ENCODE peak calls at places on chromosome 11, in six cellular contexts. M is SJSA1, Q is spleen, P is upper lobe of right lung, H is ovary, D is MM.1S. S is an unnamed sample.

GRCh38 chr11:62577046-62577708 is 3.5 kb upstream of the EEF1G start:
- DNase-seq in M (no peak), Q (peak; percentile 78), P (no peak), H (no peak), D (no peak), S (no peak)

GRCh38 chr11:28690746-28691145 is 582.6 kb downstream of the METTL15 start:
- DNase-seq in M (no peak), Q (no peak), P (no peak), H (no peak), D (no peak), S (no peak)

GRCh38 chr11:26510201-26510600 is 61.9 kb downstream of the MUC15 start:
- DNase-seq in M (no peak), Q (no peak), P (no peak), H (no peak), D (no peak), S (no peak)

GRCh38 chr11:126407101-126407521 is 51.6 kb downstream of the ST3GAL4 start:
- DNase-seq in M (no peak), Q (no peak), P (no peak), H (no peak), D (no peak), S (no peak)

GRCh38 chr11:96318399-96318798 is 24.6 kb downstream of the MAML2 start:
- DNase-seq in M (no peak), Q (no peak), P (no peak), H (no peak), D (no peak), S (no peak)

GRCh38 chr11:63909621-63910506 is 7.1 kb downstream of the RCOR2 start:
- DNase-seq in M (no peak), Q (no peak), P (no peak), H (no peak), D (no peak), S (peak; percentile 93)

GRCh38 chr11:26276798-26277424 is 55.0 kb upstream of the ANO3 start:
- DNase-seq in M (peak; percentile 41), Q (no peak), P (no peak), H (peak; percentile 35), D (peak; percentile 81), S (peak; percentile 32)

GRCh38 chr11:30984827-30985226 is 384.7 kb downstream of the DCDC1 start:
- DNase-seq in M (no peak), Q (no peak), P (no peak), H (no peak), D (no peak), S (no peak)

GRCh38 chr11:99548264-99548663 is 527.5 kb downstream of the CNTN5 start:
- DNase-seq in M (no peak), Q (no peak), P (no peak), H (no peak), D (no peak), S (no peak)

GRCh38 chr11:113697798-113698407 is 8.2 kb downstream of the TMPRSS5 start:
- DNase-seq in M (no peak), Q (no peak), P (no peak), H (no peak), D (no peak), S (no peak)

GRCh38 chr11:2215561-2216399 is 44.2 kb upstream of the TH start:
- DNase-seq in M (peak; percentile 53), Q (peak; percentile 63), P (peak; percentile 51), H (peak; percentile 25), D (no peak), S (peak; percentile 66)

GRCh38 chr11:2217211-2218081 is 45.8 kb upstream of the TH start:
- DNase-seq in M (peak; percentile 47), Q (peak; percentile 73), P (peak; percentile 63), H (peak; percentile 25), D (no peak), S (peak; percentile 48)

GRCh38 chr11:2218234-2218633 is 46.6 kb upstream of the TH start:
- DNase-seq in M (no peak), Q (no peak), P (no peak), H (no peak), D (no peak), S (no peak)

GRCh38 chr11:2215230-2215560 is 43.6 kb upstream of the TH start:
- DNase-seq in M (no peak), Q (no peak), P (peak; percentile 46), H (no peak), D (no peak), S (no peak)

GRCh38 chr11:2216400-2217064 is 44.9 kb upstream of the TH start:
- DNase-seq in M (peak; percentile 47), Q (no peak), P (no peak), H (peak; percentile 15), D (no peak), S (no peak)
- H3K36me3 ChIP-seq in M (no peaks in the 10 kb centered on the region), Q (no peaks in the 10 kb centered on the region), P (no peaks in the 10 kb centered on the region), H (no peaks in the 10 kb centered on the region), D (no peaks in the 10 kb centered on the region), S (no peaks in the 10 kb centered on the region)

DNA sequence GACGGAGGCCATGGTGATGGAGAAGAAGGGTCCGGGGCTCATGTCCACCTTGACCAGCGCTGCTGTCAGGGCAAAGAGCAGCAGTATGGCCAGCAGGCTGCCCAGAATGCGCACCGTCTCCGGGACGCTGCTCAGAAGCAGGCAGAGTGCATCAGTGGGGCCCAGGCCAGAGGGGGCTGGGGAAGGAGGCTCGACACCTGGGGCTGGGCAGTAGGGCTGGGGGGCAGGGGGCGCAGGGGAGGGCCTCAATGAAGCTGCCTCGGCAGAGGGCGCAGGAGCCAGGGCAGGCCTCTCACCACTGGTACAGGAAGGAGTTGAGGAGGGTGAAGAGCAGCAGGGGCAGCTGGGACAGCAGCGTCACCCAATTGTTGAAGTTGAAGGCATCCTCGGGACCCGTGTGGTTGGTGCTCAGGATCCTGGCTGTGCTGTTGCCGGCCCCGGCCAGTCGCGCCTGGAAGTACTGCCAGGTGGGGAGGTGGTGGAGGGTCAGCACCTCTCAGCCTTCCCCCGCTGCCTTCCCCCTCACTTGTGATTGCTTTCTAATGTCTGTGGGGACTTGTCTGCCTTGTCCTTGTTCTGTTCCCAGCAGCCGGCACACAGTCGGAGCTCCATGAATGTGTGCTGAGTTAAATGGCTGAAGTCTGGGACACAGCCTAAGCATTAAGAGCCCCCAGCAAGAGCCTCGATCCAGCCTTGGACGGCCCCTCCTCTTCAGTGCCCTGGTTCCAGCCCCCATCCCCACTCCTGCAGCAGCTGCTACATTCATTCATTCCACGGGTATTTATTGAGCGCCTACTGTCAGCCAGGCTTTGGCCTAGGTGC is 2.3 kb downstream of the SLC29A2 start:
- DNase-seq in M (no peak), Q (peak; percentile 66), P (no peak), H (peak; percentile 30), D (no peak), S (peak; percentile 41)
- H3K4me3 ChIP-seq in M (no peak overlapping the region), Q (no peak overlapping the region), P (no peak overlapping the region), H (no peak overlapping the region), D (no peak overlapping the region), S (peak overlapping the region; percentile 42)

DNA sequence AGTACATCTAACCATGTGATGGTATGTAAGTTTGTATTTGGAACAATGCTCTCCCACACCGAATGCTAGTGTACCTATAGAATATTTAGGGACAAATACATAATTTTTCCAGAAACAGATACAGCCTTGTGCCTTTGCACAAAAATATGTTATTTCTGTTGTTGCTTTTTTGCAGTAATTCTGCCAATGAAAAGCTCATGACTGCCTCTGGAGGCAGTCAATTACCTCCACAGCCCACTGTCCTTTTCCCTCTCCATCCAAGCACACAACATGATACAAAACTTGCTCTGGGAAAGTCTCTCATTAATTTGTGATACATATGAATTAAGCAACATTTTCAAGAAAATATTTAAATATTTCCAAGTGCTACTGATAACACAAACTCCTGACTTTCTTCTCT is 3.6 kb downstream of the OR51I2 start:
- DNase-seq in M (no peak), Q (no peak), P (no peak), H (no peak), D (no peak), S (no peak)
- H3K27me3 ChIP-seq in M (peaks cover 11% of the 10 kb centered on the region), Q (no peaks in the 10 kb centered on the region), P (no peaks in the 10 kb centered on the region), H (no peaks in the 10 kb centered on the region), D (no peaks in the 10 kb centered on the region), S (no peaks in the 10 kb centered on the region)

DNA sequence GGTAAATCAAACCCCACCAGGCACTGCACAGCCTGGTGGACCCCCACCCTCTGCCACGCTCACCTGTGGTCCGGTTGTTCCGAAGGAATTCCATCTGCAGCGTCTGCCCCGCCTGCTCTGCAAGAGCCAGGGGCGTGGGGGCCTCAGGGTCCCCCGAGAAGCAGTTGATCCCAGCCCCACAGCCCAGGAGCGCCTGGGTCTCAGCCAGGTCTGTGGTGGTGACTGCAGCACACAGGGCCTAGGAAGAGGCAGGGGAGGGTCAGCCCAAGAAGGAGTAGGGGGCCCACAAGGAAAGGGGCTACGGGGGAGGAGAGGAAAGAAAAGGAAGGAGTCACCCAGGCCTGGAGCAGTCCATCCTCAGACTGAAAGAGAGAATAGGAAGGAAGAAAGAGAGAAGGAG is 28.6 kb upstream of the PDE2A start:
- DNase-seq in M (no peak), Q (no peak), P (peak; percentile 46), H (peak; percentile 64), D (no peak), S (no peak)
- H3K36me3 ChIP-seq in M (no peaks in the 10 kb centered on the region), Q (peaks cover under 1% of the 10 kb centered on the region), P (peaks cover 96% of the 10 kb centered on the region), H (no peaks in the 10 kb centered on the region), D (no peaks in the 10 kb centered on the region), S (peaks cover 8% of the 10 kb centered on the region)

DNA sequence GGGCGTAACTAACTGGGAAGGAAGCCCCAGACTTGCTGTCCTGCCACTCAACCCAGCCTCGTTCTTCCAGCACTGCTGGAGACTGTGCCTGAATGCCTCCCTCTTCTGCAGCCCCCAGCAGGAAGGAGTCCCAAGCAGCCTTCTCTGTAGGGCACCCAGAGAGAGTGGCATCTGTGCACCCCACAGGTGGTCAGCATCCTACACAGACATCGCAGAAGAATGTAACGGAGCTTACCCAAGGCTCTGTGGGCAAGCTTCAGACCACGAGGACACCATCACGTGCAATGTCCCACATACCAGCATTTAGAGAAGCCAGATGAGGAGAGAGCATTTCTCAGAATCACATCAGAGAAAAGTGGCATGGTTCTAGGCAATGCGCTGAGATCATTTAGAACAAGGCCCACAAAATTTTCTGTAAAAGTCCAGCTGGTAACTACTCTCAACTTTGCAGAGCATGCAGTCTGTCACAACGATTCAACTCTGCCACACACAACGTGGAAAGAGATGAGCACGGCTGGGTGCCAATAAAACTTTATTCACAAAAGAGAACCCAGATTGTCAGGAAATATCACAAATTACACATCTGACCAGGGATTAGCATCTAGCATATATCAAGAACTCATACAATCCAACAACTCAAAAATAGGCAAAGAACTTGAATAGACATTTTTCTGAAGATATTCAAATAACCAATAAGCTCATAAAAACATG is 33.4 kb downstream of the SHANK2 start:
- DNase-seq in M (no peak), Q (peak; percentile 33), P (no peak), H (no peak), D (no peak), S (peak; percentile 18)
- H3K4me3 ChIP-seq in M (no peak overlapping the region), Q (no peak overlapping the region), P (no peak overlapping the region), H (no peak overlapping the region), D (no peak overlapping the region), S (no peak overlapping the region)

GRCh38 chr11:117792241-117792640 is 4.8 kb downstream of the DSCAML1 start:
- DNase-seq in M (no peak), Q (no peak), P (peak; percentile 74), H (no peak), D (no peak), S (no peak)
- H3K27me3 ChIP-seq in M (peaks cover 10% of the 10 kb centered on the region), Q (peaks cover 70% of the 10 kb centered on the region), P (peaks cover 45% of the 10 kb centered on the region), H (no peaks in the 10 kb centered on the region), D (peaks cover 57% of the 10 kb centered on the region), S (peaks cover 37% of the 10 kb centered on the region)

GRCh38 chr11:119299416-119299815 is 17.5 kb downstream of the MCAM start:
- DNase-seq in M (no peak), Q (no peak), P (no peak), H (no peak), D (no peak), S (no peak)
- H3K36me3 ChIP-seq in M (peaks cover 19% of the 10 kb centered on the region), Q (peaks cover 7% of the 10 kb centered on the region), P (peaks cover 80% of the 10 kb centered on the region), H (no peaks in the 10 kb centered on the region), D (no peaks in the 10 kb centered on the region), S (peaks cover 39% of the 10 kb centered on the region)

DNA sequence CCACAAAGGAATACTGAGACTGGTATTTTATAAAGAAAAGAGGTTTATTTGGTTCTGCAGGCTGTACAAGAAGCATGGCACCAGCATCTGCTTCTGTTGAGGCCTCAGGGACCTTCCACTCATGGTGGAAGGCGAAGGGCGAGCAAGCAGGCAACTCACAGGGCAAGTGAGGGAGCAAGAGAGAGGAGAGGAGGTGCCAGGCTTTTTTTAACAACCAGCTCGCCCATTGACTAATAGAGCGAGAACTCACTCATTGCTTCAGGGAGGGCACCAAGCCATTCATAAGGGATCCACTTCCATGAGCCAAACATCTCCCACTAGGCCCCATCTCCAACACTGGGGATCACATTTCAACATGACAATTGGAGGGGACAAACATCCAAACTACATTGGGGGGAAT is 1.2 kb downstream of the PTS start:
- DNase-seq in M (no peak), Q (no peak), P (no peak), H (no peak), D (no peak), S (no peak)
- H3K4me3 ChIP-seq in M (no peak overlapping the region), Q (peak overlapping the region; percentile 69), P (peak overlapping the region; percentile 86), H (peak overlapping the region; percentile 61), D (peak overlapping the region; percentile 68), S (peak overlapping the region; percentile 80)

S was measured in H7.